ENCODE peak calls at places on chromosomes 16 and 17, in six cellular contexts. H is fibroblast of pulmonary artery, W is testis, B is breast epithelium, G is A549, Y is cardiac fibroblast. U is an unnamed sample.

GRCh38 chr17:73249700-73250099 is 12.0 kb downstream of the CPSF4L start:
- DNase-seq in B (no peak), H (no peak), W (no peak), Y (no peak), G (no peak), U (no peak)

GRCh38 chr16:8675183-8676159 is 1.1 kb downstream of the ABAT start:
- DNase-seq in B (no peak), W (peak), H (no peak), G (no peak), Y (no peak), U (no peak)

GRCh38 chr17:64183815-64184397 is 54.0 kb upstream of the ERN1 start:
- DNase-seq in W (no peak), Y (no peak), G (no peak), B (no peak), H (no peak), U (no peak)

GRCh38 chr17:67027031-67027628 is 17.2 kb upstream of the CACNG1 start:
- DNase-seq in Y (peak), H (peak), G (no peak), W (no peak), B (no peak), U (no peak)

GRCh38 chr17:67610061-67610460 is 107.7 kb upstream of the NOL11 start:
- DNase-seq in G (no peak), H (no peak), Y (no peak), B (no peak), W (no peak), U (no peak)

GRCh38 chr16:50320310-50320709 is 48.5 kb downstream of the BRD7 start:
- DNase-seq in H (no peak), W (no peak), G (no peak), B (no peak), Y (no peak), U (no peak)

GRCh38 chr16:85332175-85332574 is 219.9 kb upstream of the CIBAR2 start:
- DNase-seq in B (no peak), H (no peak), G (no peak), W (no peak), Y (no peak), U (no peak)

GRCh38 chr16:48535831-48536599 is 74.0 kb downstream of the N4BP1 start:
- DNase-seq in Y (peak), G (no peak), H (peak), B (no peak), W (peak), U (peak)

GRCh38 chr17:6927290-6927844 is 68.5 kb upstream of the ALOX12 start:
- DNase-seq in G (no peak), H (peak), Y (peak), B (no peak), W (no peak), U (no peak)

GRCh38 chr17:72237223-72237622 is 116.4 kb downstream of the SOX9 start:
- DNase-seq in H (no peak), G (no peak), B (no peak), Y (no peak), W (no peak), U (no peak)

GRCh38 chr16:88965411-88965810 is 11.6 kb downstream of the CBFA2T3 start:
- DNase-seq in B (no peak), G (no peak), Y (no peak), W (no peak), H (no peak), U (no peak)

GRCh38 chr16:14628806-14629611 is 1.1 kb downstream of the PARN start:
- DNase-seq in G (no peak), W (no peak), Y (peak), H (peak), B (no peak), U (no peak)

GRCh38 chr16:4093495-4094137 is 22.6 kb downstream of the ADCY9 start:
- DNase-seq in B (no peak), W (peak), H (peak), G (no peak), Y (peak), U (no peak)

GRCh38 chr17:39706383-39706782 is 6.5 kb downstream of the ERBB2 start:
- DNase-seq in B (no peak), G (no peak), W (no peak), Y (no peak), H (no peak), U (no peak)

GRCh38 chr17:63611354-63611753 is 10.7 kb downstream of the TACO1 start:
- DNase-seq in H (no peak), W (no peak), G (no peak), Y (no peak), B (no peak), U (no peak)

GRCh38 chr16:3479654-3480216 is 15.6 kb downstream of the C16orf90 start:
- DNase-seq in B (no peak), Y (no peak), G (no peak), W (no peak), H (no peak), U (no peak)

GRCh38 chr16:12178251-12178990 is 201.9 kb downstream of the SNX29 start:
- DNase-seq in B (no peak), Y (peak), H (peak), W (no peak), G (no peak), U (no peak)

GRCh38 chr17:81519284-81520020 is 6.9 kb upstream of the ACTG1 start:
- DNase-seq in H (no peak), B (peak), W (no peak), G (peak), Y (no peak), U (peak)
- TF ChIP-seq CTCF in H (no peak), B (peak), W (peak), G (peak), Y (no peak), U (no peak)

GRCh38 chr16:2473425-2473926 is 1.5 kb upstream of the TBC1D24 start:
- DNase-seq in W (no peak), B (no peak), G (peak), H (no peak), Y (no peak), U (no peak)

GRCh38 chr16:2475413-2476344 is 752 bp downstream of the TBC1D24 start:
- DNase-seq in W (no peak), H (no peak), G (peak), B (no peak), Y (no peak), U (no peak)

GRCh38 chr16:2472885-2473284 is 1.8 kb downstream of the NTN3 start:
- DNase-seq in Y (no peak), B (no peak), G (no peak), H (no peak), W (no peak), U (no peak)

GRCh38 chr16:2474877-2475412 is at the start of gene TBC1D24:
- DNase-seq in Y (peak), B (peak), H (peak), W (peak), G (peak), U (peak)

GRCh38 chr16:2473999-2474876 is 689 bp upstream of the TBC1D24 start:
- DNase-seq in W (peak), H (peak), B (no peak), G (peak), Y (peak), U (peak)
- TF ChIP-seq CTCF in W (no peak), H (no peak), B (no peak), G (peak), Y (no peak), U (no peak)

DNA sequence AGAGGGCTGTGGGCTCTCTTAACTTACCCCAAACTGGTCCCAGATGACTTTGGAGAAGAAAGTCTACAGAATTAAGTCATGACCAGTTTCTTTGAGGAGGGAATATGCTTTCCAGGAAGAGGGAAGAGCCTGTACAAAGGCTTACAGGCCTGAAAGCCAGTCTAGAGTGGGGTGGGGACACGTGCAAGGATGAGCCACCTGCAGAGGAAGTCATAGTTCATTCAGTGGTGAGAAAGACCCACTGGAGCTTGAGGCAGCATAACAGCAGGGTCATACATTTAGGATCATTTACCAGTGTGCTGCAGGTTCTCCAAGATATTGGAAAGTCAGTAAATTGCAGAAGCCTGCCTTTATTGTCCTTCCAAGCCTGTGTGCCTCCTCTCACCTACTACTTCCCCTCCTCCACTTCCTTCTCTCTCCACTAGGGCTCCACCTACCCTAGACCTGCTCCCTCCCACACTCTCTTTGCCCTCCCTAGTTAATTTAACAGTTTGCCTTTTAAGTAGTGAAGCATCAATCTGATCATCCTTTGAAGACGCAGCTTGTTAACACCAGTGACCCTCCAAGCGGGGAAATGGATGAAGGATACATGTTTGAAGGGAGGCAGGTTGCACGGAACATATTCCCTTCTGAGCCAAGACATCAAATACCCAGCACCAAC is 40.2 kb downstream of the CDRT15 start:
- DNase-seq in W (no peak), H (no peak), Y (no peak), G (no peak), B (no peak), U (no peak)
- TF ChIP-seq CTCF in W (no peak), H (peak), Y (peak), G (no peak), B (no peak), U (no peak)

GRCh38 chr16:70696368-70696767 is 10.5 kb upstream of the MTSS2 start:
- DNase-seq in H (no peak), B (no peak), G (no peak), Y (no peak), W (no peak), U (no peak)

GRCh38 chr16:70696952-70697600 is 11.2 kb upstream of the MTSS2 start:
- DNase-seq in H (no peak), W (no peak), B (peak), G (no peak), Y (no peak), U (no peak)

GRCh38 chr16:70699696-70700095 is 13.8 kb upstream of the MTSS2 start:
- DNase-seq in W (no peak), B (no peak), Y (no peak), H (no peak), G (no peak), U (no peak)

GRCh38 chr16:70698901-70699300 is 13.0 kb upstream of the MTSS2 start:
- DNase-seq in B (no peak), H (no peak), G (no peak), W (no peak), Y (no peak), U (no peak)

GRCh38 chr16:70697601-70698170 is 11.8 kb upstream of the MTSS2 start:
- DNase-seq in Y (no peak), H (no peak), W (no peak), B (no peak), G (no peak), U (no peak)
- TF ChIP-seq CTCF in Y (no peak), H (no peak), W (no peak), B (no peak), G (no peak), U (no peak)

GRCh38 chr16:17414916-17415315 is 55.8 kb downstream of the XYLT1 start:
- DNase-seq in H (no peak), Y (no peak), G (no peak), W (no peak), B (no peak), U (no peak)

GRCh38 chr16:17417740-17418139 is 53.0 kb downstream of the XYLT1 start:
- DNase-seq in G (no peak), Y (no peak), B (no peak), W (no peak), H (no peak), U (no peak)

GRCh38 chr16:17419266-17419665 is 51.5 kb downstream of the XYLT1 start:
- DNase-seq in W (no peak), G (no peak), H (no peak), Y (no peak), B (no peak), U (no peak)

GRCh38 chr16:17414421-17414820 is 56.3 kb downstream of the XYLT1 start:
- DNase-seq in B (no peak), Y (no peak), H (no peak), W (no peak), G (no peak), U (peak)

DNA sequence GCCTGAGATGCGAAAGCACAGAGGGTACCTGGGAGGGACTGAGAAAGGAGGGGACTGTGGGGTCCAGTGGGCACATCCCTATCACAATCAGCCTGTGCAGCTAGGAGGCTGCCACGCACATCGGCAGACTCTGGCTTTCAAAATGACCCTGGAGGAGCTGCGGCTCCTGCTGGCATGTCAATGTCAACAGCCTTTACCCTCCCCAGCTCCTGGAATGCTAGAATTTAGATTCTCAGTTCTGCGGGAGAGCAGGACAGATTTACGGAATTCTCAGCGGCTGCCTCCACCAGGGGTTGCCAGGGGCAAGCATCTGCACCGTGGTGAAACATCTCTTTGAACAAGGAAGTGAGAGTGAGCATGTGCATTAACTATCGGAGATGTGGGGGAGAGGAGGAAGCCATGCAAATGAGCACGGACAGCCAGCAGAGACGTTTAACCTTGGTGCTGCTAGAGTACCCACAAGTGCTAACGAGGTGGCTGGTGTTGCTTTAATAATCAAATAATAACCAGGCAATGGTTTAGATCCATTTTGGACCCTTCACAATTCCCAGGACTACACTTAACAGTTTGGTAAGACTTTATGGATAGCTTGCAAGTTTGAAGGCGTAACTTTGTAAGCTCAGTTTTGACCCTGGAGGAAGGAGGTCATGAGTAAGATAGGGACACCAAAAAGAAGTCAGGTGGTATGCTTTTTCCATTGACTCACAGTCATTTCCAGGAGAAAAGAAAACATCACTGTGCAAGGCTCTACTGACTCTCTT is 54.1 kb downstream of the XYLT1 start:
- DNase-seq in Y (peak), H (peak), G (no peak), W (peak), B (no peak), U (peak)
- TF ChIP-seq CTCF in Y (no peak), H (no peak), G (no peak), W (no peak), B (no peak), U (no peak)

GRCh38 chr16:66521227-66521626 is 28.7 kb downstream of the TK2 start:
- DNase-seq in G (no peak), B (no peak), H (no peak), W (no peak), Y (no peak), U (no peak)
- TF ChIP-seq CTCF in G (no peak), B (no peak), H (no peak), W (no peak), Y (no peak), U (no peak)

DNA sequence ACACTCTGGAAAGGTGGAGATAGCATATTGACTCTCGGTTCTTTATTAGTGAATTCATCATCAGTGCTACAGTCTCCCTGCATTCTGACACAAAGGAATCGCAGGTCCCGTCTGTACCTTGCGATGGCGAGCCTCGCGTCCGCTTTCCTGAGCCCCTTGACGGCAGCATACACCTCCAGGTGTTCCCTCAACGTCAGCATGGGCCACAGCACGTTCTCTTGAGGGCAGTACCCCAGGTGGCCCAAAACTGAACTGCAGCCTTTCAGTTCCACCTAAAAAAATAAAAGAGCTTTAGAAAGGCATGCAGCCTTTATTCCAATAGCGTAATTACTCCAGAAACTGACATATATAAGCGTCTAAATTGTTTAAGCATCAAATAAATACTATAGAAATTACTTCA is 24.2 kb upstream of the ABCA9 start:
- DNase-seq in W (no peak), H (no peak), G (peak), B (no peak), Y (no peak), U (no peak)
- TF ChIP-seq CTCF in W (peak), H (peak), G (no peak), B (no peak), Y (peak), U (no peak)